ENCODE peak calls at places on chromosomes 11 and 22, in four cellular contexts. One of them, this sample, is unnamed.
A peak's percentile ranks its signal among the peaks of the same experiment; 100 is the strongest.

GRCh38 chr11:3901249-3902025 is 46.0 kb downstream of the STIM1 start:
- DNase-seq in left lung: no peak
- DNase-seq in fibroblast of pulmonary artery: no peak
- DNase-seq in ovary: no peak
- DNase-seq in this sample: no peak

GRCh38 chr22:50697667-50698506 is 25.3 kb downstream of the SHANK3 start:
- DNase-seq in left lung: peak; percentile 22
- DNase-seq in fibroblast of pulmonary artery: no peak
- DNase-seq in ovary: peak; percentile 5
- DNase-seq in this sample: no peak

GRCh38 chr11:69637956-69638871 is 2.7 kb upstream of the CCND1 start:
- DNase-seq in left lung: peak; percentile 67
- DNase-seq in fibroblast of pulmonary artery: peak; percentile 64
- DNase-seq in ovary: no peak
- DNase-seq in this sample: peak; percentile 70

GRCh38 chr11:65493367-65494176 is 5.3 kb upstream of the MALAT1 start:
- DNase-seq in left lung: peak; percentile 89
- DNase-seq in fibroblast of pulmonary artery: peak; percentile 94
- DNase-seq in ovary: peak; percentile 79
- DNase-seq in this sample: peak; percentile 98

GRCh38 chr11:57792870-57793269 is 31.3 kb downstream of the CTNND1 start:
- DNase-seq in left lung: no peak
- DNase-seq in fibroblast of pulmonary artery: no peak
- DNase-seq in ovary: no peak
- DNase-seq in this sample: peak; percentile 35

GRCh38 chr11:130213143-130213978 is 53.8 kb downstream of the ST14 start:
- DNase-seq in left lung: peak; percentile 65
- DNase-seq in fibroblast of pulmonary artery: peak; percentile 33
- DNase-seq in ovary: peak; percentile 45
- DNase-seq in this sample: peak; percentile 26

GRCh38 chr11:16110862-16111261 is 245.5 kb downstream of the SOX6 start:
- DNase-seq in left lung: no peak
- DNase-seq in fibroblast of pulmonary artery: no peak
- DNase-seq in ovary: no peak
- DNase-seq in this sample: no peak

GRCh38 chr11:128465946-128466688 is 121.2 kb downstream of the ETS1 start:
- DNase-seq in left lung: no peak
- DNase-seq in fibroblast of pulmonary artery: no peak
- DNase-seq in ovary: no peak
- DNase-seq in this sample: no peak

GRCh38 chr11:20962581-20962980 is 293.2 kb downstream of the NELL1 start:
- DNase-seq in left lung: no peak
- DNase-seq in fibroblast of pulmonary artery: no peak
- DNase-seq in ovary: no peak
- DNase-seq in this sample: peak; percentile 30

GRCh38 chr11:16925495-16926065 is 88.6 kb downstream of the PLEKHA7 start:
- DNase-seq in left lung: peak; percentile 49
- DNase-seq in fibroblast of pulmonary artery: peak; percentile 25
- DNase-seq in ovary: peak; percentile 50
- DNase-seq in this sample: no peak

DNA sequence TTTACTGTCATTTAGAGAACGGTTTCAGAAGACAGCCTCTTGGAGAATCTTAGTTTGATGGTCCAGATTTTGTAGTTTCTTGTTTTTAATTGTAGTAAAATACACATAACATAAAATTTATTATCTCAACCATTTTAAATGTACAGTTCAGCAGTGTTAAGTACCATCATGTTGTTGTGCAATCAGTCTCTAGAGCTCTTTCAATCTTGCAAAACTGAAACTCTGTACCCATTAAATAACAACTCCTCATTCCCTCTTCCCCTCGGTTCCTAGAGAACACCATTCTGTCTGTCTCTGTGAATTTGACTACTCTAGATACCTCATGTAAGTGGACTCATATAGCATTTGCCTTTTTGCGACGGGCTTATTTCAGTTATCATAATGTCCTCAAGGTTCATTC is 69.8 kb downstream of the GRIK4 start:
- DNase-seq in left lung: no peak
- DNase-seq in fibroblast of pulmonary artery: no peak
- DNase-seq in ovary: no peak
- DNase-seq in this sample: no peak
- H3K4me3 ChIP-seq in left lung: no peak overlapping the region
- H3K4me3 ChIP-seq in fibroblast of pulmonary artery: no peak overlapping the region
- H3K4me3 ChIP-seq in ovary: no peak overlapping the region
- H3K4me3 ChIP-seq in this sample: no peak overlapping the region

GRCh38 chr11:88281317-88281712 is 56.2 kb downstream of the CTSC start:
- DNase-seq in left lung: no peak
- DNase-seq in fibroblast of pulmonary artery: peak; percentile 43
- DNase-seq in ovary: no peak
- DNase-seq in this sample: peak; percentile 50
- TF ChIP-seq CTCF in left lung: no peak
- TF ChIP-seq CTCF in fibroblast of pulmonary artery: peak; percentile 26
- TF ChIP-seq CTCF in ovary: no peak
- TF ChIP-seq CTCF in this sample: peak; percentile 34

GRCh38 chr11:1285876-1286275 is 23.6 kb downstream of the TOLLIP start:
- DNase-seq in left lung: no peak
- DNase-seq in fibroblast of pulmonary artery: no peak
- DNase-seq in ovary: no peak
- DNase-seq in this sample: no peak

GRCh38 chr11:1281974-1282365 is 27.5 kb downstream of the TOLLIP start:
- DNase-seq in left lung: no peak
- DNase-seq in fibroblast of pulmonary artery: no peak
- DNase-seq in ovary: no peak
- DNase-seq in this sample: no peak

GRCh38 chr11:1285316-1285744 is 24.1 kb downstream of the TOLLIP start:
- DNase-seq in left lung: no peak
- DNase-seq in fibroblast of pulmonary artery: no peak
- DNase-seq in ovary: no peak
- DNase-seq in this sample: no peak

GRCh38 chr11:1283091-1283511 is 26.3 kb downstream of the TOLLIP start:
- DNase-seq in left lung: no peak
- DNase-seq in fibroblast of pulmonary artery: no peak
- DNase-seq in ovary: no peak
- DNase-seq in this sample: no peak

GRCh38 chr11:1283906-1284305 is 25.5 kb downstream of the TOLLIP start:
- DNase-seq in left lung: no peak
- DNase-seq in fibroblast of pulmonary artery: no peak
- DNase-seq in ovary: no peak
- DNase-seq in this sample: no peak
- H3K4me3 ChIP-seq in left lung: no peak overlapping the region
- H3K4me3 ChIP-seq in fibroblast of pulmonary artery: no peak overlapping the region
- H3K4me3 ChIP-seq in ovary: no peak overlapping the region
- H3K4me3 ChIP-seq in this sample: no peak overlapping the region

GRCh38 chr11:131392528-131393255 is 22.3 kb downstream of the NTM start:
- DNase-seq in left lung: no peak
- DNase-seq in fibroblast of pulmonary artery: no peak
- DNase-seq in ovary: no peak
- DNase-seq in this sample: no peak
- TF ChIP-seq CTCF in left lung: no peak
- TF ChIP-seq CTCF in fibroblast of pulmonary artery: no peak
- TF ChIP-seq CTCF in ovary: no peak
- TF ChIP-seq CTCF in this sample: no peak

GRCh38 chr22:27779650-27780049 is 21.9 kb downstream of the MN1 start:
- DNase-seq in left lung: no peak
- DNase-seq in fibroblast of pulmonary artery: no peak
- DNase-seq in ovary: no peak
- DNase-seq in this sample: no peak

GRCh38 chr22:27778299-27779090 is 23.1 kb downstream of the MN1 start:
- DNase-seq in left lung: no peak
- DNase-seq in fibroblast of pulmonary artery: no peak
- DNase-seq in ovary: no peak
- DNase-seq in this sample: peak; percentile 58

GRCh38 chr22:27782065-27782464 is 19.5 kb downstream of the MN1 start:
- DNase-seq in left lung: no peak
- DNase-seq in fibroblast of pulmonary artery: no peak
- DNase-seq in ovary: no peak
- DNase-seq in this sample: no peak

GRCh38 chr22:27777128-27777527 is 24.4 kb downstream of the MN1 start:
- DNase-seq in left lung: no peak
- DNase-seq in fibroblast of pulmonary artery: no peak
- DNase-seq in ovary: no peak
- DNase-seq in this sample: no peak

GRCh38 chr22:27780161-27780575 is 21.4 kb downstream of the MN1 start:
- DNase-seq in left lung: no peak
- DNase-seq in fibroblast of pulmonary artery: peak; percentile 87
- DNase-seq in ovary: no peak
- DNase-seq in this sample: peak; percentile 67
- H3K4me3 ChIP-seq in left lung: no peak overlapping the region
- H3K4me3 ChIP-seq in fibroblast of pulmonary artery: no peak overlapping the region
- H3K4me3 ChIP-seq in ovary: no peak overlapping the region
- H3K4me3 ChIP-seq in this sample: no peak overlapping the region

GRCh38 chr22:23521442-23522113 is 58.5 kb downstream of the IGLL1 start:
- DNase-seq in left lung: peak; percentile 92
- DNase-seq in fibroblast of pulmonary artery: peak; percentile 97
- DNase-seq in ovary: peak; percentile 93
- DNase-seq in this sample: peak; percentile 74
- TF ChIP-seq CTCF in left lung: no peak
- TF ChIP-seq CTCF in fibroblast of pulmonary artery: no peak
- TF ChIP-seq CTCF in ovary: peak; percentile 45
- TF ChIP-seq CTCF in this sample: no peak

DNA sequence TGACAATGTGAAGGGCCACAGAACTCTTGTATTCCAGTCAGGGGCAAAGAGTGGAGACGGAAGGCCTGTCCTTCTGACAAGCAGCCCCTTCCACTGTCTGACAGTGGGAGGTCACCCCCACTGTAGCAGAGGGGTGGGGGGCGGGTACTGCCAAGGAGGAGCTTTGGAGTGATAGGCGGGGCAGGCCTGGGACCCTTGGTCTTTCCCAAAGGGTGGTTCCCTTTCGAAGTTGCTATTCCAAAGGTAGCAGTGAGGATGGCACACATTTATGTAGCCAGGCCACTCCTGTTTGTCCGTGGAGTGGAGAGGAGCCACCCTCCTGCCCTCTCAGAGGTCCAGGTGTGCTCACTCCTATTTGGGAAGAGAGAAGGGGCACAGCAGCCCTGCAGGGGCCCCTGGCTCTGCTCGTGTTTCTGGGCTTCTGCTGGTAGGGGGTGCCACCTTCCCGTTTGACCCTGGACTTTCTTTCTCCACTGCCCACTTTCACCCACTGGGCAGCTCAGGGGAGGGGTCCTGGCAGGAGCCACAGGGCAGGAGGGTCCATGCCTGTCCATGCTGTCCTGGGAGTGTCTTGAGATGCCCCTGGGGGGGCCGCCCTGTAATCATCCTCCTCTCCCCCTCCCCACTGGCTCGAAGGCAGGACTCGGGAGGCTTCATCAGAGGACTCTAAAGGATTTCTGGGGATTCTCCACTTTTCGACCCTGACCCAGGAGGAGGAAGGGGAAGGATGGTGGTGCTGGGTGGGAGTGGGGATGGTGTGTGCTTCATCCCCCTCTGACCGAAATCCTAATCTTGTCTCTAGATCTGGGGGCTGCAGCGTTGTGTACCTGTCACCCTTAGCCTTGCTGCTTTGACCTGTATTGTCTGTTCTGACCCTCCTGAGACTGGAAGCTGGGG is 994 bp downstream of the TAGLN start:
- DNase-seq in left lung: no peak
- DNase-seq in fibroblast of pulmonary artery: no peak
- DNase-seq in ovary: no peak
- DNase-seq in this sample: no peak
- H3K4me3 ChIP-seq in left lung: peak overlapping the region; percentile 34
- H3K4me3 ChIP-seq in fibroblast of pulmonary artery: peak overlapping the region; percentile 67
- H3K4me3 ChIP-seq in ovary: peak overlapping the region; percentile 45
- H3K4me3 ChIP-seq in this sample: peak overlapping the region; percentile 72

GRCh38 chr11:22778642-22779041 is 51.0 kb downstream of the SVIP start:
- DNase-seq in left lung: no peak
- DNase-seq in fibroblast of pulmonary artery: no peak
- DNase-seq in ovary: no peak
- DNase-seq in this sample: no peak
- TF ChIP-seq CTCF in left lung: no peak
- TF ChIP-seq CTCF in fibroblast of pulmonary artery: no peak
- TF ChIP-seq CTCF in ovary: no peak
- TF ChIP-seq CTCF in this sample: no peak

GRCh38 chr11:77175021-77175842 is 47.2 kb downstream of the MYO7A start:
- DNase-seq in left lung: no peak
- DNase-seq in fibroblast of pulmonary artery: no peak
- DNase-seq in ovary: no peak
- DNase-seq in this sample: no peak

GRCh38 chr11:77174559-77174958 is 46.5 kb downstream of the MYO7A start:
- DNase-seq in left lung: no peak
- DNase-seq in fibroblast of pulmonary artery: no peak
- DNase-seq in ovary: no peak
- DNase-seq in this sample: no peak

GRCh38 chr11:77178150-77178549 is 50.1 kb downstream of the MYO7A start:
- DNase-seq in left lung: no peak
- DNase-seq in fibroblast of pulmonary artery: no peak
- DNase-seq in ovary: no peak
- DNase-seq in this sample: no peak

GRCh38 chr11:77176996-77177395 is 49.0 kb downstream of the MYO7A start:
- DNase-seq in left lung: no peak
- DNase-seq in fibroblast of pulmonary artery: no peak
- DNase-seq in ovary: no peak
- DNase-seq in this sample: no peak

GRCh38 chr11:77175869-77176539 is 48.0 kb downstream of the MYO7A start:
- DNase-seq in left lung: peak; percentile 66
- DNase-seq in fibroblast of pulmonary artery: no peak
- DNase-seq in ovary: no peak
- DNase-seq in this sample: no peak
- H3K4me3 ChIP-seq in left lung: peak overlapping the region; percentile 30
- H3K4me3 ChIP-seq in fibroblast of pulmonary artery: no peak overlapping the region
- H3K4me3 ChIP-seq in ovary: no peak overlapping the region
- H3K4me3 ChIP-seq in this sample: no peak overlapping the region

GRCh38 chr11:34165786-34166557 is 60.5 kb downstream of the NAT10 start:
- DNase-seq in left lung: no peak
- DNase-seq in fibroblast of pulmonary artery: no peak
- DNase-seq in ovary: no peak
- DNase-seq in this sample: no peak
- TF ChIP-seq CTCF in left lung: no peak
- TF ChIP-seq CTCF in fibroblast of pulmonary artery: no peak
- TF ChIP-seq CTCF in ovary: no peak
- TF ChIP-seq CTCF in this sample: no peak